ENCODE peak calls at places on chromosomes 4 and X, in nine cellular contexts. P is CD8-positive, alpha-beta T cell; Y is IMR-90; E is CD4-positive, CD25-positive, alpha-beta regulatory T cell; X is right atrium auricular region; U is effector memory CD4-positive, alpha-beta T cell; N is A549; G is GM23248; M is H9. I is an unnamed sample.

GRCh38 chr4:65510976-65511375 is 159.3 kb downstream of the EPHA5 start:
- DNase-seq in X (no peak), P (no peak), E (no peak), N (no peak), U (no peak), G (peak; percentile 68), Y (no peak), M (no peak), I (no peak)

GRCh38 chr4:151651496-151651895 is 109.3 kb downstream of the GATB start:
- DNase-seq in U (no peak), M (no peak), X (no peak), G (no peak), N (no peak), P (no peak), E (no peak), Y (no peak), I (no peak)

GRCh38 chrX:110509778-110510510 is 151.3 kb downstream of the RTL9 start:
- DNase-seq in Y (no peak), X (no peak), G (peak; percentile 25), E (no peak), N (no peak), U (no peak), P (no peak), M (no peak), I (no peak)

GRCh38 chrX:21883258-21883657 is 27.5 kb downstream of the YY2 start:
- DNase-seq in Y (no peak), N (peak; percentile 0), M (no peak), P (no peak), X (no peak), G (no peak), E (peak; percentile 42), U (no peak), I (no peak)

GRCh38 chr4:88009871-88010270 is 2.4 kb downstream of the PKD2 start:
- DNase-seq in M (no peak), E (no peak), P (no peak), N (no peak), Y (no peak), X (no peak), U (no peak), G (peak; percentile 42), I (no peak)

GRCh38 chr4:39020130-39020529 is 12.1 kb downstream of the TMEM156 start:
- DNase-seq in P (no peak), U (no peak), M (no peak), N (no peak), E (no peak), G (no peak), Y (peak; percentile 16), X (no peak), I (no peak)

GRCh38 chr4:76219299-76220055 is 5.9 kb upstream of the SCARB2 start:
- DNase-seq in X (no peak), N (peak; percentile 23), E (no peak), Y (peak; percentile 62), P (no peak), G (peak; percentile 78), M (no peak), U (no peak), I (no peak)

GRCh38 chrX:72208126-72208525 is 26.6 kb downstream of the PIN4 start:
- DNase-seq in U (no peak), M (no peak), Y (peak; percentile 10), P (no peak), N (no peak), X (no peak), E (no peak), G (peak; percentile 56), I (no peak)

GRCh38 chr4:75985116-75985515 is 5.6 kb downstream of the SDAD1 start:
- DNase-seq in M (no peak), N (no peak), Y (peak; percentile 96), X (no peak), U (no peak), P (no peak), E (no peak), G (peak; percentile 96), I (no peak)

GRCh38 chr4:41334182-41334581 is 77.5 kb downstream of the UCHL1 start:
- DNase-seq in Y (no peak), E (no peak), P (no peak), M (no peak), U (no peak), X (no peak), G (no peak), N (no peak), I (no peak)

GRCh38 chr4:160825644-160826338 is 1338.0 kb downstream of the FSTL5 start:
- DNase-seq in Y (no peak), M (no peak), G (no peak), N (no peak), X (no peak), P (no peak), E (no peak), U (no peak), I (no peak)

GRCh38 chr4:152100378-152101201 is 339.8 kb upstream of the GATB start:
- DNase-seq in Y (no peak), N (no peak), X (no peak), E (peak; percentile 98), P (peak; percentile 61), G (no peak), M (no peak), U (peak; percentile 70), I (no peak)

GRCh38 chrX:153793291-153793690 is 884 bp downstream of the IDH3G start:
- DNase-seq in G (no peak), U (no peak), N (no peak), Y (no peak), P (no peak), E (no peak), M (no peak), X (no peak), I (no peak)

GRCh38 chr4:54058171-54058570 is 6.2 kb downstream of the CHIC2 start:
- DNase-seq in M (no peak), E (peak; percentile 50), P (no peak), U (no peak), Y (no peak), X (no peak), G (no peak), N (no peak), I (no peak)
- H3K4me1 ChIP-seq in M (no peaks in the 10 kb centered on the region), E (peaks cover 71% of the 10 kb centered on the region), P (peaks cover 64% of the 10 kb centered on the region), U (peaks cover 24% of the 10 kb centered on the region), Y (peaks cover 4% of the 10 kb centered on the region), X (no peaks in the 10 kb centered on the region), G (peaks cover 63% of the 10 kb centered on the region), N (peaks cover 13% of the 10 kb centered on the region), I (peaks cover 2% of the 10 kb centered on the region)

DNA sequence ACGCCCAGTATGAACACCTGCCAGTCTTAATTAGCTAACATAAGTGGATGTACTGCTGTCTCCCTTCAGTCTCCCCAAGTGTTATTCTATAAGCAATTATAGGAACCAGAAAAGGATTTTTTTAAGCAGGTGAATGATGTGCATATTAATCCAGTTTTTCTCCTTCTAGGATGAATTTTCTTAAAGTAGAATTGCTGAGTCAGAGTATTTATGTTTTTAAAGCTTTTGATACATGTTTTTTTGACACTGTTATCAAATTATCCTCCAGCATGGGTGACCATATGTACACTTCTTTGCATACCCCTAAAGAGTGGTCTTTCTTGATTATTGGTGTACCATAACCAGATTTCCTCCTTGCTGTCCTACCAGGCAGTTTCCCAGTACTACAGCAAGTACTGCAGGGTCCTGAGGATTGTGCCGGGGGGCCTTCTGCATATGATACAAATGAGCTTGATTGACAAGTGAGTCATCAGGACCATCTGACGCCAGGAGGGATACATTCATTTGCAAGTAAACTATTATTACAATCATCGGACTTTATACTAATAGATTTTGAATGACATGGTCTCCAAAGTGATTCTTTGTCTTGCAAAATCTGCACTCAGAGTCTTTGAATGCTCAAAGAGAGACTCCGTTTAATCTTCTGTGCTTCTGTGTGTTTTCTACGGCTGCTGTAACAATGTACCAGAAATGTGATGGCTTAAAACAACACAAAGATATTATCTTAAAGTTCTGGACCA is 10.7 kb upstream of the PCYT1B start:
- DNase-seq in U (no peak), N (no peak), X (no peak), G (no peak), M (no peak), Y (no peak), E (no peak), P (no peak), I (no peak)
- H3K27ac ChIP-seq in U (no peak overlapping the region), N (no peak overlapping the region), X (no peak overlapping the region), G (no peak overlapping the region), M (no peak overlapping the region), Y (no peak overlapping the region), E (no peak overlapping the region), P (no peak overlapping the region), I (no peak overlapping the region)

GRCh38 chr4:19532120-19532848 is 719.4 kb upstream of the SLIT2 start:
- DNase-seq in Y (peak; percentile 38), X (no peak), N (no peak), P (no peak), M (no peak), E (no peak), U (no peak), G (no peak), I (no peak)
- H3K9me3 ChIP-seq in Y (no peaks in the 10 kb centered on the region), X (no peaks in the 10 kb centered on the region), N (no peaks in the 10 kb centered on the region), P (no peaks in the 10 kb centered on the region), M (no peaks in the 10 kb centered on the region), E (no peaks in the 10 kb centered on the region), U (no peaks in the 10 kb centered on the region), G (no peaks in the 10 kb centered on the region), I (no peaks in the 10 kb centered on the region)

DNA sequence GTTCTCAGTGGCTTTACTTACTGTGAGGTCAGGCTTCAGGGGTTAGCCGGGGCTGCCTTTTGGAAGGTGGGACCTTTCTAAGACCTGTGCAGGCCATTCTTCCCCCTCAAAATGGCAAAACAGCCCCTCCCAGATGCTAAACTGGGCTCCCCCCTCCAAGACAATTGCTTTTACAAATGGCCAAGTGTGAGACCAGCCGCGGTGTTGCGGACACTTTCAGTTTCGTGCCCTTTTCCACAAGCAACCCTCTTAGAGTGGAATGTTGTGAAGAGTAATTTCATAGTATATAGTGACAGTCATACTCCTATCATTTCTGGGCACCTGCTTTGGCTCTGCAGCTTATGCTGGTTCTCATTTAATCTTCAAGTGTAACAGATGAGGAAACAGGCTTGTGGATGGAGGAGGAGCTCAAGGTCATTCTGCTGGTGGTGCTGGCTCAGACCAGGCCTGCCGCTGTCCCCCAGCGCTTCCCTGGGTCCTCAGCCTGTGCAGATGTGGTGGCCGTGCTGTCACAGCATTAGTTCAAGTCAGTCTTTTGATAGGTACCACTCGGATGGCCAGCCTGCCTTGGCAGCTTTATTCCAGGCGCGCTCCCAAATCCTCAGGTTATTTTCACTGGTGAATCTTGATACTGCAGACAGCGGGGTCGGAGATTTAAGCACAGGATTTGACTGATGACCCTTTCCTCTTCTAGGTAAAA is 55.0 kb upstream of the TADA2B start:
- DNase-seq in G (peak; percentile 41), U (no peak), Y (no peak), E (no peak), X (peak; percentile 56), N (no peak), P (no peak), M (no peak), I (no peak)
- H3K4me1 ChIP-seq in G (peaks cover 43% of the 10 kb centered on the region), U (peaks cover 30% of the 10 kb centered on the region), Y (peaks cover 19% of the 10 kb centered on the region), E (peaks cover 67% of the 10 kb centered on the region), X (no peaks in the 10 kb centered on the region), N (peaks cover 41% of the 10 kb centered on the region), P (peaks cover 58% of the 10 kb centered on the region), M (peaks cover 5% of the 10 kb centered on the region), I (peaks cover 11% of the 10 kb centered on the region)

DNA sequence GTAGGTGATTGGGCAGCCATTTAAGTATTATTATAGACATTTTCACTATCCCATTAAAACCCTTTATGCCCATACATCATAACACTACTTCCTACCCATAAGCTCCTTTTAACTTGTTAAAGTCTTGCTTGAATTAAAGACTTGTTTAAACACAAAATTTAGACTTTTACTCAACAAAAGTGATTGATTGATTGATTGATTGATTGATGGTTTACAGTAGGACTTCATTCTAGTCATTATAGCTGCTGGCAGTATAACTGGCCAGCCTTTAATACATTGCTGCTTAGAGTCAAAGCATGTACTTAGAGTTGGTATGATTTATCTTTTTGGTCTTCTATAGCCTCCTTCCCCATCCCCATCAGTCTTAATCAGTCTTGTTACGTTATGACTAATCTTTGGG is 16.3 kb downstream of the HPRT1 start:
- DNase-seq in M (no peak), U (no peak), X (no peak), E (no peak), P (no peak), N (no peak), Y (no peak), G (no peak), I (no peak)
- H3K27ac ChIP-seq in M (no peak overlapping the region), U (no peak overlapping the region), X (no peak overlapping the region), E (no peak overlapping the region), P (no peak overlapping the region), N (no peak overlapping the region), Y (no peak overlapping the region), G (no peak overlapping the region), I (no peak overlapping the region)

I was measured in right cardiac atrium.